ENCODE peak calls at places on chromosomes 12 and 14, in six cellular contexts. F is right lobe of liver, P is transverse colon, K is fibroblast of lung, U is ovary, M is kidney. B is an unnamed sample.

GRCh38 chr12:57091633-57092528 is 3.0 kb downstream of the NAB2 start:
- DNase-seq in P (no peak), K (no peak), M (no peak), U (no peak), F (no peak), B (peak)

GRCh38 chr12:2644678-2645405 is 149.9 kb upstream of the FKBP4 start:
- DNase-seq in U (no peak), F (no peak), K (no peak), M (no peak), P (no peak), B (no peak)

GRCh38 chr12:125330645-125331341 is 265.6 kb downstream of the AACS start:
- DNase-seq in F (peak), M (peak), U (peak), K (peak), P (peak), B (peak)

GRCh38 chr12:101552277-101552676 is 42.5 kb upstream of the MYBPC1 start:
- DNase-seq in M (no peak), F (no peak), K (no peak), U (no peak), P (no peak), B (no peak)

GRCh38 chr14:25007832-25008231 is 42.1 kb downstream of the STXBP6 start:
- DNase-seq in P (no peak), F (no peak), K (no peak), M (no peak), U (no peak), B (no peak)

GRCh38 chr12:54368016-54368708 is 3.9 kb upstream of the GPR84 start:
- DNase-seq in K (no peak), F (no peak), P (no peak), U (no peak), M (no peak), B (no peak)

GRCh38 chr14:61103541-61104339 is 122.7 kb downstream of the SLC38A6 start:
- DNase-seq in U (no peak), P (peak), K (peak), F (no peak), M (peak), B (peak)

GRCh38 chr12:99768758-99769157 is 121.2 kb downstream of the GARIN6 start:
- DNase-seq in P (no peak), U (no peak), M (no peak), K (no peak), F (no peak), B (no peak)

GRCh38 chr14:85444685-85445084 is 85.3 kb upstream of the FLRT2 start:
- DNase-seq in U (no peak), K (peak), P (no peak), M (no peak), F (no peak), B (no peak)

GRCh38 chr12:6688543-6688999 is 604 bp downstream of the ZNF384 start:
- DNase-seq in F (no peak), M (peak), P (peak), K (no peak), U (peak), B (peak)
- H3K27ac ChIP-seq in F (peak), M (peak), P (peak), K (peak), U (peak), B (peak)

GRCh38 chr12:32030151-32030550 is 70.9 kb downstream of the RESF1 start:
- DNase-seq in U (no peak), F (no peak), M (no peak), K (no peak), P (no peak), B (no peak)
- H3K4me3 ChIP-seq in U (no peak), F (no peak), M (no peak), K (no peak), P (no peak), B (no peak)

GRCh38 chr12:14479004-14479403 is 88.7 kb downstream of the PLBD1 start:
- DNase-seq in F (no peak), U (no peak), P (no peak), K (no peak), M (no peak), B (no peak)
- TF ChIP-seq CTCF in F (no peak), U (no peak), P (no peak), K (no peak), M (no peak), B (no peak)

GRCh38 chr14:71554323-71554722 is 377.9 kb upstream of the RGS6 start:
- DNase-seq in F (no peak), K (no peak), M (no peak), U (no peak), P (no peak), B (no peak)

GRCh38 chr14:71555654-71556559 is 376.3 kb upstream of the RGS6 start:
- DNase-seq in M (no peak), P (peak), U (no peak), F (no peak), K (peak), B (no peak)

GRCh38 chr14:71553779-71554178 is 378.4 kb upstream of the RGS6 start:
- DNase-seq in F (no peak), P (no peak), M (no peak), K (no peak), U (no peak), B (no peak)

GRCh38 chr14:71556730-71557129 is 375.5 kb upstream of the RGS6 start:
- DNase-seq in K (no peak), F (no peak), M (no peak), U (no peak), P (no peak), B (no peak)

DNA sequence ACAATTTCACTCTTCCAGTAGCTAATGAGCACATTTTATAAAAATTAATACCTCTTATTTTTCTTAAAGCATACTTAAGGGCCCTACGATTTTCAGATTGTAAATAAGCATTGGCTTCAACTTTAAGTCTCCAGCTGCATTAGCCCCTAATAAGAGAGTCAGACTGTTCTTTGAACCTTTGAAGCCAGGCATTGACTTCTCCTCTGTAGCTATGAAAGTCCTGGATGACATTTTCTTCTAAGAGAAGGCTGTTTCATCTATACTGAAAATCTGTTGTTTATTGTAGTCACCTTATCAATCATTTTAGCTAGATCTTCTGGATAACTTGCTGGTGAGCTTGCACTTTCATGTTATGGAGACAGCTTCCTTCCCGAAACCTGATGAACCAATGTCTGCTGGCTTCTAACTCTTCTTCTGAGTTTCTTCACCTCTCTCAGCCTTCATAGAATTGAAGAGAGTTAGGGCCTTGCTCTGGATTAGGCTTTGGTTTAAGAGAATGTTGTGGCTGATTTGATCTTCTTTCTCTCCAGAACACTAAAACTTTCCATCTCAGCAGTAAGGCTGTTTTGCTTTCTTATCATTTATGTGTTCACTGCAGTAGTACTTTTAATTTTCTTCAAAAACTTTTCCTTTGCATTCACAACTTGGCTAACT is 377.1 kb upstream of the RGS6 start:
- DNase-seq in M (no peak), F (no peak), P (no peak), U (no peak), K (no peak), B (no peak)
- H3K27ac ChIP-seq in M (no peak), F (peak), P (peak), U (no peak), K (no peak), B (peak)

GRCh38 chr14:88326352-88327103 is 3.5 kb upstream of the KCNK10 start:
- DNase-seq in U (no peak), M (no peak), F (no peak), P (no peak), K (no peak), B (no peak)
- H3K4me3 ChIP-seq in U (no peak), M (no peak), F (no peak), P (no peak), K (no peak), B (no peak)

DNA sequence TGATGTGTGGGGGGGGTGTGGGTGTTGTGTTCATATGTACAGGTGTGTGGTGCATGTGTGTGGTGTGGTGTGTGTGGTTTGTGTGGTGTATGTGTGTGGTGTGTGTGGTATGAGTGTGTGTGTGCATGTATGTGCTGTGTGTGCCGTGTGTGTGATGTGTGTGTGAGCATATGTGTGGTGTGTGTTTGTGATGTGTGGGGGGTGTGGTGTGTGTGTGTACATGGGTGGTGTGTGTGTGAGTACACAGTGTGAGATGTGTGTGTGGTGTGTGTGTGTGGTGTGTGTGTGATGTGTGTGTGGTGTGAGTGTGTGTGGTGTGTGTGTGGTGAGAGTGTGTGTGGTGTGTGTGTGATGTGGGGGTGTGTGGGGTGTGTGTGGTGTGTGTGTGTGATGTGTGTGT is 24.5 kb upstream of the CMKLR1 start:
- DNase-seq in U (no peak), F (no peak), M (no peak), K (no peak), P (no peak), B (no peak)
- TF ChIP-seq CTCF in U (no peak), F (no peak), M (no peak), K (no peak), P (no peak), B (no peak)

DNA sequence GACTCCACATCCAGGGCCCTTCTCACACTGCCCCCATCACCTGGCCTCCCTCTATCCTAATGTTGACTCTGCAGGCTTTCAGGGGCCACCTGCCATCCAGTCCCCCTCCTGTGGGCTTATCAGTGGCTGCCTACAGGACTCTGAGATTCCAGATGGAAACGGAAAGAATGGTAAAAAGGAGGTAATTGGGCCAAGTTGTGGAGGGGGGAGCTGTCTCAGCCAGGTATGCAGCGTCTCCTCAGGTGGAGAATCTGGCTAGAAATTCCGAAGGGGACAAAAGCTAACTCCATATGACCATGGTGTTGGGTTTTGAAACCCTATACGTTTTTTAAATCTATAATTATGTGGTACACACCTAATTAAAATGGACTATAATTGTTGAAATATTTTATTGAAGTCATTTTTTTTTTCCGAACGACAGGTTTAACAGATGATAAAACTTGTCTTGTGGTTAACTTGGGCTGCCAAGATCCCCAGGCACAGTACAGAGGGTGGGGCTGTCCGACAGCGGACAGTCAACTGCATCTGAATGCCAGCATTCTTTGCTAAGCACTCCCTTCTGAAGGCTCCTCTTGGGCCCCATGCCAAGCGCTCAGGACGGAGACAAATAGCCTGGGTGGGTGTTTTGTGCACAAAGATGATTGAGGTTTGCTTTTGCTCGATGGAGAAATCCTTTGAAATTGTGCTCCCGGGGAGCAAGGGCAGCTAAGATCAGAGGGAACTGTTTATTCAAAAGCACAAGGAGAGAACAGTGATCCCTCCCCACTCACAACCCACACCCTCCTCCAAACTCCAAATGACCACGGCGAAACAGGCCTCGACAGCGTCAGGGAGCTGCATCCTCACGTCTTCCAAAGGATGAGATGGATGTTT is 365.6 kb downstream of the BCL11B start:
- DNase-seq in F (no peak), P (peak), M (no peak), K (peak), U (peak), B (no peak)
- H3K27ac ChIP-seq in F (no peak), P (no peak), M (no peak), K (no peak), U (no peak), B (no peak)

DNA sequence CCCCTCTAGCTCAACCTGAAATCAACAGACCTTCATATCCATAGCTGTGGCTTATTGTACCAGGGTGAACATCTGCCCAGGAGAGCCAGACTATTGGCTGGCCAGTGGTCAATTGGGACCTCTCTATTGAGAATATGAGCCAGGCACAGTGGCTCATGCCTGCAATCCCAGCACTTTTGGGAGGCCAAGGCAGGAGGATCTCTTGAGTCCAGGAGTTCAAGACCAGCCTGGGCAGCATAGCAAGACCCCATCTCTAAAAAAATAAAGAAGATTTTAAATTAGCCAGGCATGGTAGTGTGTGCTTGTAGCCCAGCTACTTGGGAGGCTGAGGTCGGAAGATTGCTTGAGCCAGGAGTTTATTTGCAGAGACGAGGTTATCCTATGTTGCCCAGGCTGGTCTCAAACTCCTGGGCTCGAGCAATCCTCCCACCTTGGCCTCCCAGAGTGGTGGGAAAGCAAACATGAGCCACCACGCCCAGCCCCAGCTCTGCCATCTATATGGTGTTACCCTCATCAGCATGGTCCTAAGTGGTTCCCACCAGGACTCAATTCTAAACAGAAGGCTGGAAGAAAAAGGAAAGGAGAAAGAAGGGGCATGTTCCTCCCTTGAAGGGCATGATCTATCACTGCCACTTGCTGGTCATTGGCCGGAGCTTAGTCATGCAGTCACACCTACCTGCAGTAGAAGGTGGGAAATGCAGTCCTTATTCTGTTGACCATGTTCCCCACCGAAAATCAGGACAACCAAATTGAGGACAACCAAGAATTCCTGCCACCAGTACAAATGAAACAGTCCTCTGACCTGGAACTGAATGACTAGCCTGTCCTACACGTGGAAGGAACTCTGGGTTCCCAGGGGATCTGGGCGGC is 33.7 kb upstream of the IFT81 start:
- DNase-seq in F (no peak), M (no peak), K (no peak), U (no peak), P (no peak), B (no peak)
- H3K4me3 ChIP-seq in F (peak), M (no peak), K (no peak), U (no peak), P (no peak), B (no peak)

DNA sequence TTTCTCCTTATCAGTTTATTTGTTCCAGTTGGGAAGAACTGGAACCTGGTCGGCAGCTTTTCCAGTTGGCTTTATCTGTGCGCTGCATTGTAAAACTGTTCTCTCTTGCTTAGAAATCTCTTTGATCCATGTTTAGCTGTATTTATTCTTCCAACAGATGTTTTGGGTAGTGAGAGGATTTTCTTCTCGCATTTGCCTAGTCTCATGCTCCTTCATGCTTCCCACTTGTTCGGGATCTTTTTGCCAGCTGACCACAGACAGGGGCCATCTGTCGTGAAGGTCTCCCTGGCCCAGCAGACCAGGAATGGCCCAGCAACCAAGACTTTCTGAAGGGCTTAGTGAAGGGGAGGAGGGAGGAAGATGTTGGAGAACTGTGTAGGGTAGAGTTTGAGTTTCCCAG is 21.6 kb downstream of the NTF3 start:
- DNase-seq in U (no peak), P (no peak), F (no peak), M (no peak), K (no peak), B (no peak)
- TF ChIP-seq CTCF in U (no peak), P (no peak), F (no peak), M (no peak), K (no peak), B (no peak)

B was measured in left lung.